ENCODE peak calls at places on chromosomes 3 and 15, in ten cellular contexts. E is fibroblast of lung, O is pancreas, S is IMR-90, B is heart left ventricle, Z is cardiac muscle cell, U is lower lobe of right lung, X is brain microvascular endothelial cell, T is bronchial epithelial cell, G is fibroblast of pulmonary artery. I is an unnamed sample.

GRCh38 chr3:132879651-132880050 is 157.4 kb upstream of the NPHP3 start:
- DNase-seq in E (no peak), O (no peak), S (no peak), B (no peak), Z (no peak), U (no peak), X (no peak), T (no peak), G (no peak), I (no peak)

GRCh38 chr3:178705925-178706324 is 169.7 kb downstream of the KCNMB2 start:
- DNase-seq in E (peak), O (no peak), S (peak), B (no peak), Z (no peak), U (no peak), X (peak), T (peak), G (no peak), I (no peak)

GRCh38 chr3:87801409-87801808 is 257.4 kb downstream of the CGGBP1 start:
- DNase-seq in E (no peak), O (no peak), S (no peak), B (no peak), Z (no peak), U (no peak), X (no peak), T (no peak), G (no peak), I (no peak)

GRCh38 chr3:69649713-69650419 is 89.4 kb upstream of the MITF start:
- DNase-seq in E (peak), O (no peak), S (peak), B (no peak), Z (no peak), U (no peak), X (no peak), T (peak), G (peak), I (no peak)

GRCh38 chr15:91782221-91782620 is 71.3 kb upstream of the SLCO3A1 start:
- DNase-seq in E (no peak), O (peak), S (no peak), B (no peak), Z (no peak), U (no peak), X (no peak), T (no peak), G (no peak), I (peak)

GRCh38 chr15:67109141-67110034 is 44.0 kb downstream of the SMAD3 start:
- DNase-seq in E (peak), O (peak), S (peak), B (peak), Z (no peak), U (peak), X (peak), T (no peak), G (peak), I (peak)

GRCh38 chr15:68347392-68347791 is 69.8 kb downstream of the FEM1B start:
- DNase-seq in E (peak), O (no peak), S (peak), B (no peak), Z (no peak), U (no peak), X (peak), T (no peak), G (peak), I (no peak)

GRCh38 chr3:13768453-13768852 is 111.4 kb downstream of the WNT7A start:
- DNase-seq in E (no peak), O (no peak), S (no peak), B (no peak), Z (no peak), U (no peak), X (no peak), T (no peak), G (no peak), I (no peak)

GRCh38 chr15:68375191-68375631 is 56.8 kb downstream of the ITGA11 start:
- DNase-seq in E (no peak), O (no peak), S (no peak), B (no peak), Z (no peak), U (no peak), X (no peak), T (no peak), G (no peak), I (no peak)

GRCh38 chr3:29515451-29515850 is 234.6 kb downstream of the RBMS3 start:
- DNase-seq in E (no peak), O (no peak), S (peak), B (no peak), Z (no peak), U (no peak), X (peak), T (peak), G (peak), I (no peak)

GRCh38 chr3:33636125-33636855 is 81.8 kb downstream of the CLASP2 start:
- DNase-seq in E (peak), O (no peak), S (peak), B (no peak), Z (peak), U (no peak), X (peak), T (peak), G (peak), I (no peak)

GRCh38 chr15:58306591-58307312 is 125.0 kb upstream of the LIPC start:
- DNase-seq in E (peak), O (no peak), S (no peak), B (no peak), Z (no peak), U (no peak), X (no peak), T (peak), G (peak), I (no peak)

GRCh38 chr3:193796089-193796488 is 203.1 kb downstream of the OPA1 start:
- DNase-seq in E (no peak), O (no peak), S (no peak), B (no peak), Z (no peak), U (no peak), X (no peak), T (peak), G (no peak), I (no peak)

GRCh38 chr3:67381667-67382272 is 272.6 kb downstream of the SUCLG2 start:
- DNase-seq in E (peak), O (no peak), S (peak), B (no peak), Z (peak), U (no peak), X (peak), T (peak), G (peak), I (no peak)

GRCh38 chr15:94485148-94485719 is 253.9 kb downstream of the MCTP2 start:
- DNase-seq in E (no peak), O (no peak), S (no peak), B (no peak), Z (no peak), U (no peak), X (no peak), T (no peak), G (no peak), I (no peak)

GRCh38 chr3:195037017-195037373 is 234.0 kb downstream of the XXYLT1 start:
- DNase-seq in E (no peak), O (no peak), S (no peak), B (no peak), Z (no peak), U (no peak), X (no peak), T (no peak), G (no peak), I (no peak)

GRCh38 chr15:49212897-49213296 is 42.9 kb downstream of the GALK2 start:
- DNase-seq in E (no peak), O (no peak), S (no peak), B (no peak), Z (no peak), U (no peak), X (no peak), T (no peak), G (no peak), I (no peak)

GRCh38 chr15:88609344-88609743 is 11.8 kb upstream of the AEN start:
- DNase-seq in E (no peak), O (no peak), S (no peak), B (no peak), Z (no peak), U (no peak), X (no peak), T (no peak), G (no peak), I (no peak)
- H3K4me3 ChIP-seq in E (no peak), O (no peak), S (no peak), B (no peak), Z (no peak), U (no peak), X (no peak), T (no peak), G (no peak), I (no peak)

GRCh38 chr3:40780341-40780800 is 255.6 kb downstream of the ZNF621 start:
- DNase-seq in E (no peak), O (peak), S (no peak), B (peak), Z (no peak), U (peak), X (peak), T (no peak), G (peak), I (peak)
- H3K4me3 ChIP-seq in E (no peak), O (peak), S (no peak), B (no peak), Z (no peak), U (peak), X (no peak), T (peak), G (no peak), I (no peak)

GRCh38 chr3:196793224-196793623 is 53.6 kb downstream of the PAK2 start:
- DNase-seq in E (peak), O (no peak), S (peak), B (no peak), Z (no peak), U (no peak), X (peak), T (peak), G (peak), I (no peak)
- H3K4me3 ChIP-seq in E (no peak), O (no peak), S (no peak), B (no peak), Z (no peak), U (no peak), X (no peak), T (no peak), G (no peak), I (no peak)

GRCh38 chr15:98914626-98915025 is 93.0 kb downstream of the PGPEP1L start:
- DNase-seq in E (peak), O (no peak), S (peak), B (no peak), Z (no peak), U (no peak), X (peak), T (peak), G (peak), I (no peak)
- H3K4me3 ChIP-seq in E (no peak), O (no peak), S (no peak), B (no peak), Z (no peak), U (no peak), X (no peak), T (no peak), G (no peak), I (no peak)

DNA sequence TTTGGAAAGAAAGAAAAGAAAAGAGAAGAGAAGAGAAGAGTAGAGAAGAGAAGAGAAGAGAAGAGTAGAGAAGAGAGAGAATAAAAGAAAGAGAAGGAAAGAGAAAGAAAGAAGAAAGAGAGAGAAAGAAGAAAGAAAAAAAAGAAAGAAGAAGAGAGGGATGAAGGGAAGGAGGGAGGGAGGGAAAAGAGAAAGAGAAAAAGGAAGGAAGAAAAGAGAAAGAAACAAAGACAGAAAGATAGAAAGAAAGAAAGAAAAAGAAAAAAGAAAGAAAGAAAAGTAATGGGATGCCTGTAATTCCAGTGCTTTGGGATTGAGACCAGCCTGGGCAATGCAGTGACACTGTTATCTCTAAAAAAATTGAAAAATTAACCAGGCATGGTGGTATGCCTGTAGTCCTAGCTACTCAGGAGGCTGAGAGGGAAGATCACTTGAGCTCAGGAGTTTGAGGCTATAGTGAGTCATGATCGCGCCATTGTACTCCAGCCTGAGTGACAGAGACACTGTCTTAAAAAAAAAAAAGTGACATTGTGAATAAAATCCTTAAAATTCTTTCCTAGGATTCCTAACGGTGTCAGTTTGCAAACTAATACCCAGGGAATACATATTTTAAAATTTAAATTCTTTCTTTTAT is 1.7 kb downstream of the RASL12 start:
- DNase-seq in E (no peak), O (no peak), S (peak), B (no peak), Z (no peak), U (no peak), X (peak), T (no peak), G (peak), I (no peak)
- H3K4me3 ChIP-seq in E (peak), O (no peak), S (no peak), B (peak), Z (no peak), U (peak), X (no peak), T (no peak), G (peak), I (no peak)

GRCh38 chr15:81182031-81182745 is 14.5 kb upstream of the IL16 start:
- DNase-seq in E (peak), O (no peak), S (peak), B (no peak), Z (no peak), U (no peak), X (no peak), T (no peak), G (no peak), I (no peak)
- H3K4me3 ChIP-seq in E (peak), O (no peak), S (peak), B (no peak), Z (no peak), U (peak), X (no peak), T (no peak), G (no peak), I (no peak)

DNA sequence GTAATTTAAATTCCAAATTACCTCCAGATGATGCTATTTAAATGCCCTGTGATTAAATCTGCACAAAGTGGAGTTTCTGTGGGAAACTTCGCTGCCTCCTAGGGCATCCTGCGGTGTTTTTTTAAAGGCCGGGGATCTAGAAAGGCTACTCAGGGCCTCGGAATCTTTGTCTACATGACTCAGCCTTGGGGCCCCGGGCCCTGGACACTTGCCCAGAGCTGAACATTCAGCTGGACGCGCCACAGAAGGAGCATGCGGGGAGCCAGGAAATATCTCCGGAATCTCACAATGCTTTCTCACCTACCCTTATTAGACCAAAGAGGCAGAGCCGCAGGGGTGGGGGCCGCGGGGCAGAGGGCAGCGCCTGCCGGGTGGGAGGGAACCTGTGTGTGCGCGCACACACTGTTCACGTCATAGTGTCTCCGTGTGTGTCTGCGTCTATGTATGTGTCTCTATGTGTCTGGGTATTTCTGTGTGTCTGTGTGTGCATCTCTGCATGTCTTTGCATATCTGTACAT is 145.5 kb upstream of the TPM1 start:
- DNase-seq in E (peak), O (peak), S (peak), B (peak), Z (peak), U (peak), X (peak), T (peak), G (peak), I (peak)
- H3K4me3 ChIP-seq in E (no peak), O (peak), S (peak), B (no peak), Z (no peak), U (no peak), X (no peak), T (peak), G (no peak), I (no peak)

GRCh38 chr15:63509056-63509696 is 4.8 kb downstream of the USP3 start:
- DNase-seq in E (no peak), O (no peak), S (no peak), B (no peak), Z (no peak), U (no peak), X (no peak), T (no peak), G (no peak), I (no peak)
- H3K4me3 ChIP-seq in E (peak), O (no peak), S (no peak), B (no peak), Z (no peak), U (no peak), X (no peak), T (no peak), G (no peak), I (no peak)

DNA sequence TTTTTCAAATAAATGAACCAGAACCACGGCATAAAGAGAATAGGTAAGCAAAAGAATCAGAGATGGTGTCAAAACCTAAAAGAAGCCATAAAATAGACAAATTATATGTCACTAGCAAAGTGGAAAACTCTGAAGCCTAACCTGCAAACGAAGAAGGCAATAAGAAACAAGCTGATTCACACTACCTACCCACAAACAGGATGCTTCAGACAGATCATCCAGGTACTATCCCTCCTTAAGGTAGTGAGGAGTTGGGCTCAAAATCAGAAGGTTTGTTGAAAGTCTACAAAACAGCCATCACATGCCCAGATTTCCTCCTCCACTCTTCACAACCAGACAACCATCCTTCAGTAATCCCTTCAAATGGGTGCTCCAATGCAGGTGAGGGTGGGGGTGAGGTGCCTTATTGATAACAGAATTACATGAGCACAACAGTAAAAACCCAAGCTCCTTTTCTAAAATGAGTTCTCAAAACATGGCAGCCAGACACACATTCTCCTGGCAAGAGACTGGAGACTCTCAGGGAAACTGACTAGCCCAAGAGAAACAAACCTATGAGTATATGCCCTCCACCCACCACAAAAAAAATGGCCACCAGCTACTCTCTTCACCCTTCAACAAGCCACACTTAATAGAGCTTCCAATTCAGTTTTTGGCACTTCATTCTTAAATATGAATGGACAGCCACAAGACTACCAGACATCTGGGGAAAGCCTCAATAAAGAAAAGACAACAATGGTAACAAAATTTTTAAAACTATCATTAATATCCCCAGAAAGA is 6.4 kb downstream of the KPNA1 start:
- DNase-seq in E (no peak), O (no peak), S (no peak), B (no peak), Z (no peak), U (no peak), X (no peak), T (peak), G (no peak), I (no peak)
- H3K4me3 ChIP-seq in E (no peak), O (no peak), S (no peak), B (no peak), Z (no peak), U (no peak), X (no peak), T (no peak), G (no peak), I (no peak)